ENCODE peak calls at places on chromosomes 6 and 20, in ten cellular contexts. S is pancreas; O is activated CD8-positive, alpha-beta memory T cell treated with anti-CD3 and anti-CD28 coated beads, Interleukin-2, amount 50 U/mL, for 4 hours; U is NT2/D1; Z is SK-N-SH; H is left cardiac atrium; J is GM04503; Y is Calu3; M is cerebellar cortex; A is GM13977. Q is an unnamed sample.
A peak's percentile ranks its signal among the peaks of the same experiment; 100 is the strongest.

GRCh38 chr6:138105446-138105845 is 1.8 kb downstream of the PERP start:
- DNase-seq in S (no peak), O (no peak), U (no peak), Z (no peak), H (no peak), J (no peak), Y (peak; percentile 36), M (peak; percentile 42), A (no peak), Q (no peak)

GRCh38 chr20:57769756-57770155 is 59.9 kb upstream of the PMEPA1 start:
- DNase-seq in S (no peak), O (no peak), U (no peak), Z (no peak), H (no peak), J (no peak), Y (no peak), M (no peak), A (no peak), Q (peak; percentile 28)

GRCh38 chr20:1894471-1894950 is 696 bp upstream of the SIRPA start:
- DNase-seq in S (peak; percentile 83), O (no peak), U (no peak), Z (peak; percentile 92), H (peak; percentile 56), J (peak; percentile 20), Y (peak; percentile 59), M (no peak), A (peak; percentile 80), Q (no peak)

GRCh38 chr6:167712332-167713087 is 114.2 kb upstream of the AFDN start:
- DNase-seq in S (no peak), O (no peak), U (no peak), Z (peak; percentile 20), H (no peak), J (no peak), Y (no peak), M (no peak), A (no peak), Q (peak; percentile 55)

GRCh38 chr6:90103056-90103793 is 193.4 kb downstream of the BACH2 start:
- DNase-seq in S (no peak), O (no peak), U (no peak), Z (no peak), H (no peak), J (no peak), Y (no peak), M (no peak), A (no peak), Q (peak; percentile 76)

GRCh38 chr20:62193079-62194025 is 10.5 kb downstream of the MTG2 start:
- DNase-seq in S (peak; percentile 43), O (no peak), U (no peak), Z (no peak), H (no peak), J (no peak), Y (no peak), M (peak; percentile 55), A (no peak), Q (no peak)

GRCh38 chr6:122042851-122043250 is 356.6 kb upstream of the HSF2 start:
- DNase-seq in S (no peak), O (no peak), U (no peak), Z (no peak), H (no peak), J (no peak), Y (no peak), M (no peak), A (no peak), Q (no peak)

GRCh38 chr6:127199470-127199869 is 67.2 kb upstream of the RNF146 start:
- DNase-seq in S (no peak), O (no peak), U (no peak), Z (no peak), H (no peak), J (no peak), Y (no peak), M (no peak), A (no peak), Q (no peak)

GRCh38 chr6:46011241-46012085 is 4.2 kb downstream of the CLIC5 start:
- DNase-seq in S (no peak), O (peak; percentile 51), U (no peak), Z (no peak), H (peak; percentile 37), J (no peak), Y (peak; percentile 49), M (no peak), A (peak; percentile 82), Q (peak; percentile 84)

GRCh38 chr20:10922941-10923340 is 249.1 kb upstream of the JAG1 start:
- DNase-seq in S (no peak), O (no peak), U (no peak), Z (no peak), H (no peak), J (peak; percentile 68), Y (peak; percentile 36), M (no peak), A (no peak), Q (no peak)

GRCh38 chr20:25544316-25544715 is 41.0 kb downstream of the NINL start:
- DNase-seq in S (no peak), O (no peak), U (no peak), Z (no peak), H (no peak), J (no peak), Y (no peak), M (no peak), A (no peak), Q (no peak)

GRCh38 chr20:16518068-16518783 is 55.0 kb downstream of the KIF16B start:
- DNase-seq in S (no peak), O (no peak), U (peak; percentile 32), Z (peak; percentile 60), H (no peak), J (no peak), Y (peak; percentile 16), M (peak; percentile 66), A (peak; percentile 41), Q (no peak)

GRCh38 chr20:23358563-23358906 is 3.4 kb upstream of the GZF1 start:
- DNase-seq in S (no peak), O (no peak), U (no peak), Z (no peak), H (no peak), J (no peak), Y (no peak), M (no peak), A (no peak), Q (no peak)

GRCh38 chr20:57326667-57327455 is 2.7 kb upstream of the SPO11 start:
- DNase-seq in S (no peak), O (no peak), U (peak; percentile 36), Z (no peak), H (no peak), J (no peak), Y (peak; percentile 15), M (no peak), A (no peak), Q (no peak)

GRCh38 chr20:833121-833449 is 430 bp upstream of the FAM110A start:
- DNase-seq in S (no peak), O (peak; percentile 0), U (no peak), Z (no peak), H (no peak), J (no peak), Y (no peak), M (no peak), A (no peak), Q (no peak)

Q was measured in activated effector memory CD4-positive, alpha-beta T cell treated with anti-CD3 and anti-CD28 coated beads, Interleukin-2, amount 50 U/mL, for 16 hours.